ENCODE peak calls at places on chromosomes 5 and 9, in seven cellular contexts. I is MCF 10A, P is endothelial cell, E is brain microvascular endothelial cell, V is pancreas, O is adrenal gland, K is neural crest cell. W is an unnamed sample.

GRCh38 chr9:16575878-16576245 is 294.6 kb downstream of the BNC2 start:
- DNase-seq in I (no peak), E (no peak), V (no peak), K (no peak), P (no peak), O (no peak), W (no peak)

GRCh38 chr5:139481580-139482049 is 943 bp downstream of the STING1 start:
- DNase-seq in K (no peak), O (peak), V (no peak), E (no peak), P (no peak), I (peak), W (no peak)

GRCh38 chr5:138128344-138128743 is 10.9 kb downstream of the NME5 start:
- DNase-seq in O (no peak), V (no peak), I (no peak), E (no peak), P (no peak), K (no peak), W (no peak)

GRCh38 chr5:155870636-155871035 is 456.3 kb upstream of the SGCD start:
- DNase-seq in P (no peak), E (no peak), V (no peak), O (no peak), K (no peak), I (no peak), W (no peak)

GRCh38 chr5:88785396-88786216 is 97.4 kb downstream of the MEF2C start:
- DNase-seq in O (peak), E (peak), P (no peak), I (peak), K (no peak), V (no peak), W (no peak)

GRCh38 chr5:27639005-27639612 is 600.7 kb upstream of the CDH9 start:
- DNase-seq in O (no peak), P (no peak), V (no peak), I (no peak), E (no peak), K (no peak), W (no peak)

GRCh38 chr9:131015112-131015511 is 6.1 kb downstream of the LAMC3 start:
- DNase-seq in V (no peak), E (no peak), I (no peak), K (no peak), O (no peak), P (no peak), W (no peak)

GRCh38 chr5:77909237-77909636 is 133.1 kb upstream of the TBCA start:
- DNase-seq in E (no peak), K (no peak), V (no peak), P (no peak), O (no peak), I (no peak), W (no peak)

GRCh38 chr9:34047864-34048729 is 590 bp downstream of the UBAP2 start:
- DNase-seq in I (peak), E (no peak), K (peak), P (peak), V (no peak), O (peak), W (no peak)

GRCh38 chr5:129696636-129697035 is 51.3 kb upstream of the MINAR2 start:
- DNase-seq in O (no peak), E (no peak), P (no peak), V (no peak), K (no peak), I (no peak), W (no peak)

DNA sequence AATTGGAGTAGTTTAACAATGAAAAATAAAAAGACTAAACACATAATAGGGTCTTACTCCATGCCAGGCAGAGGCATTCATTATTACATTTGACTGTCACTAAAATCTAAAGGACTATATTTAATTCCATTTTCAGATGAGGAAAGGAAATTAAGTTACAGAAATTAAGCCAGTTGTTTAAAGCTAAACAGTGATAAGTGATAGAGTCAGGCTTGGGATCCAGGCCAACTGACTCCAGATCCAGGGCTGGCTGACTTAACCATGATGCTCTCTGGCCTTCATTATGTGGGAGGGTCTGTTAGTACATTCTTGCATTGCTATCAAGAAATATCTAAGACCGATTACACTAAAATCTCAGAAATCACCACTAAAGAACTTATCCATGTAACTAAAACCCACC is 107.2 kb downstream of the ARHGEF28 start:
- DNase-seq in O (no peak), I (no peak), V (no peak), E (peak), P (no peak), K (no peak), W (no peak)
- TF ChIP-seq CTCF in O (no peak), I (no peak), V (no peak), E (no peak), P (no peak), K (no peak), W (no peak)

GRCh38 chr9:114953917-114954316 is 23.5 kb upstream of the TNFSF8 start:
- DNase-seq in I (peak), P (no peak), E (peak), V (no peak), O (peak), K (no peak), W (no peak)

GRCh38 chr9:114954986-114955623 is 24.7 kb upstream of the TNFSF8 start:
- DNase-seq in E (no peak), V (no peak), O (no peak), K (no peak), P (no peak), I (no peak), W (no peak)

GRCh38 chr9:114958021-114958846 is 27.8 kb upstream of the TNFSF8 start:
- DNase-seq in K (no peak), I (peak), O (peak), V (no peak), P (no peak), E (no peak), W (no peak)

GRCh38 chr9:114960276-114960675 is 29.9 kb upstream of the TNFSF8 start:
- DNase-seq in E (no peak), P (no peak), O (no peak), I (no peak), K (no peak), V (no peak), W (no peak)

GRCh38 chr9:114957558-114957957 is 27.2 kb upstream of the TNFSF8 start:
- DNase-seq in V (no peak), O (no peak), P (no peak), K (no peak), E (no peak), I (no peak), W (no peak)
- TF ChIP-seq CTCF in V (no peak), O (no peak), P (no peak), K (no peak), E (no peak), I (no peak), W (no peak)

GRCh38 chr5:170216262-170216864 is 16.4 kb upstream of the C5orf58 start:
- DNase-seq in E (peak), K (peak), P (peak), V (no peak), I (peak), O (peak), W (no peak)
- TF ChIP-seq CTCF in E (peak), K (peak), P (peak), V (no peak), I (peak), O (peak), W (peak)

GRCh38 chr9:35675732-35676392 is 2.1 kb downstream of the CA9 start:
- DNase-seq in E (no peak), P (peak), K (peak), I (no peak), O (no peak), V (peak), W (no peak)
- TF ChIP-seq CTCF in E (peak), P (no peak), K (no peak), I (no peak), O (no peak), V (no peak), W (no peak)

DNA sequence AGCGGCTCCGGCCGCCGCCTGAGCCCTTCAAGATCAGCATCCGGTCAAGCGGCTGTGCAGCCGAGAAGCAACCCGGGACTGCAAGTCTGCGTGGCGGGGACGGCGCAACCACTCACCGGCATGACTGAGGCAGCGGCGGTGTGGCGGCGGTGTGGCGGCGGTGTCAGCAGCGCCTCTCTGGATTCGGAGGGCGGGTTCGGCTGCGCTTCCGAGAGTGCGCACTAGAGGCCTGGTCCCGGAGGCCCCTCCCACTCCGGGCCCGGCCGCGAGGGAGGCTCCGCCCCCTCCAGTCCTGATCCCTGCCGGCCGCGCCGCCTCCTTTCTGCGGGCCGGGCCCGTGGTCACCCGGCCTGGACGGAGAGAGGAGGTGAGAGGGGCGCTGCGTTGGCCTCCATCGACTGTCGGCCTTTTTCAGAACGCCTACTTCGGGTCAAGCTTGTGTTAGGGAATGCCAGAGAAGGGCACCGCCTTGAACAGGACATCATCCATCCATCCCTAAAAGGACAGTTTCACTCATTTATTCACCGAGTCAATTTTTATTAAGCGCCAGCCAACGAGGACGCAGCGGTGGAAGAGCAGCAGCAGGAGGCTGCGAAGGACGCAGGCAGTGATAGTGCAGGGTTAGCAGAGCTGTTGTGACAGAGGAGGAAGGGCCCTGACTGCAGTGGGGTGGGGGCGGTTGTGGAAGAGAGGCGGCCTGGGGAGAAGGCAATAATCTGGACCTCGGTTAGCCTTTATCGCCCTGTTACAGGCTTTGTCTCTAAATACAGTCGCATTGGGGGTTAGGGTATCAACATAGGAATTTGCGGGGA is at the start of gene ATOX1:
- DNase-seq in E (peak), V (peak), K (peak), I (peak), O (peak), P (peak), W (peak)
- TF ChIP-seq CTCF in E (peak), V (no peak), K (peak), I (no peak), O (peak), P (no peak), W (no peak)

GRCh38 chr5:101728933-101729332 is 567.2 kb downstream of the SLCO4C1 start:
- DNase-seq in V (no peak), I (peak), E (no peak), O (no peak), K (no peak), P (no peak), W (no peak)
- TF ChIP-seq CTCF in V (no peak), I (no peak), E (no peak), O (no peak), K (peak), P (no peak), W (peak)

GRCh38 chr5:8644377-8644776 is 775.4 kb downstream of the MTRR start:
- DNase-seq in K (no peak), V (no peak), I (no peak), P (no peak), O (no peak), E (no peak), W (no peak)

GRCh38 chr5:8650197-8650596 is 781.2 kb downstream of the MTRR start:
- DNase-seq in O (no peak), P (no peak), V (no peak), K (no peak), E (peak), I (no peak), W (no peak)
- TF ChIP-seq CTCF in O (no peak), P (no peak), V (no peak), K (no peak), E (peak), I (no peak), W (no peak)

GRCh38 chr9:82488702-82489578 is 500.4 kb downstream of the SPATA31D1 start:
- DNase-seq in K (no peak), E (peak), P (no peak), I (peak), O (no peak), V (no peak), W (no peak)

GRCh38 chr9:82489579-82489915 is 501.0 kb downstream of the SPATA31D1 start:
- DNase-seq in I (peak), O (no peak), K (no peak), P (no peak), E (no peak), V (no peak), W (no peak)

GRCh38 chr9:82490019-82490499 is 501.5 kb downstream of the SPATA31D1 start:
- DNase-seq in I (peak), V (no peak), P (no peak), K (no peak), O (no peak), E (peak), W (no peak)

GRCh38 chr9:82491604-82492003 is 503.0 kb downstream of the SPATA31D1 start:
- DNase-seq in E (no peak), O (no peak), I (no peak), K (no peak), V (no peak), P (no peak), W (no peak)

DNA sequence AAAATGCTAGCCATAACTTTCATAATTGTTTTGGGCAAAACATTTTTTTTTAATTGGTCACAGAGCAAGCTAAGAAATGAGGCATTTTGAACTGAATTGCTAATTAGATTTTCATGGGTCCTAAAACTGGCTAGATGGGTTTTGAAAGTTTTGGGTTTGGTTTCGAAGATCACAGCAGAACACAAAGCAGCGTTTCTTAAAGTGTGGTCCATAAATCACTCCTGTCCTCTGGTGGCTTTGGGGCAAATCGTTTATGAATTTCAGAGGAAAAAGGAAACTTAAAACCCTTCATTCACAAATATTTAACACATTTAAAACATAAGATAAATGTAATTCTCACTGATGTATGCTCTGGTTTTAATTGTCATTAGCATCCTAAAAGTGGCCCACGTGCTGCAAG is 503.7 kb downstream of the SPATA31D1 start:
- DNase-seq in P (no peak), E (no peak), V (no peak), K (no peak), I (no peak), O (no peak), W (no peak)
- TF ChIP-seq CTCF in P (no peak), E (peak), V (no peak), K (no peak), I (no peak), O (no peak), W (no peak)